ENCODE peak calls at places on chromosomes 2 and 18, in six cellular contexts. E, T, P, X, J and C are unnamed samples.

GRCh38 chr2:20680744-20681143 is 13.8 kb downstream of the GDF7 start:
- DNase-seq in E (no peak), T (no peak), P (no peak), X (no peak), J (no peak), C (no peak)

GRCh38 chr2:65067806-65068553 is 11.8 kb downstream of the CEP68 start:
- DNase-seq in E (no peak), T (no peak), P (no peak), X (no peak), J (no peak), C (no peak)

GRCh38 chr2:54332386-54332785 is 76.4 kb upstream of the TSPYL6 start:
- DNase-seq in E (no peak), T (no peak), P (no peak), X (no peak), J (no peak), C (no peak)

GRCh38 chr18:46903406-46903805 is 13.9 kb downstream of the PIAS2 start:
- DNase-seq in E (no peak), T (no peak), P (no peak), X (no peak), J (no peak), C (no peak)

GRCh38 chr2:223459328-223459939 is 142.7 kb downstream of the SCG2 start:
- DNase-seq in E (no peak), T (no peak), P (no peak), X (no peak), J (no peak), C (no peak)

GRCh38 chr2:51165534-51166260 is 133.8 kb upstream of the NRXN1 start:
- DNase-seq in E (no peak), T (no peak), P (no peak), X (no peak), J (no peak), C (no peak)

GRCh38 chr18:11849845-11850747 is 1.1 kb upstream of the CHMP1B start:
- DNase-seq in E (peak; percentile 71), T (no peak), P (peak; percentile 76), X (peak; percentile 75), J (peak; percentile 63), C (no peak)

GRCh38 chr2:237124820-237125219 is 39.1 kb downstream of the COPS8 start:
- DNase-seq in E (no peak), T (no peak), P (no peak), X (no peak), J (no peak), C (no peak)

GRCh38 chr2:170088776-170089175 is 89.2 kb upstream of the MYO3B start:
- DNase-seq in E (no peak), T (no peak), P (no peak), X (no peak), J (no peak), C (no peak)

GRCh38 chr2:191942114-191943103 is 95.5 kb upstream of the CAVIN2 start:
- DNase-seq in E (no peak), T (no peak), P (no peak), X (no peak), J (no peak), C (no peak)

GRCh38 chr2:190599546-190600220 is 49.2 kb upstream of the NAB1 start:
- DNase-seq in E (no peak), T (no peak), P (no peak), X (no peak), J (no peak), C (no peak)
- TF ChIP-seq POLR2A in E (no peak), T (no peak), P (no peak), X (no peak), J (no peak), C (no peak)

DNA sequence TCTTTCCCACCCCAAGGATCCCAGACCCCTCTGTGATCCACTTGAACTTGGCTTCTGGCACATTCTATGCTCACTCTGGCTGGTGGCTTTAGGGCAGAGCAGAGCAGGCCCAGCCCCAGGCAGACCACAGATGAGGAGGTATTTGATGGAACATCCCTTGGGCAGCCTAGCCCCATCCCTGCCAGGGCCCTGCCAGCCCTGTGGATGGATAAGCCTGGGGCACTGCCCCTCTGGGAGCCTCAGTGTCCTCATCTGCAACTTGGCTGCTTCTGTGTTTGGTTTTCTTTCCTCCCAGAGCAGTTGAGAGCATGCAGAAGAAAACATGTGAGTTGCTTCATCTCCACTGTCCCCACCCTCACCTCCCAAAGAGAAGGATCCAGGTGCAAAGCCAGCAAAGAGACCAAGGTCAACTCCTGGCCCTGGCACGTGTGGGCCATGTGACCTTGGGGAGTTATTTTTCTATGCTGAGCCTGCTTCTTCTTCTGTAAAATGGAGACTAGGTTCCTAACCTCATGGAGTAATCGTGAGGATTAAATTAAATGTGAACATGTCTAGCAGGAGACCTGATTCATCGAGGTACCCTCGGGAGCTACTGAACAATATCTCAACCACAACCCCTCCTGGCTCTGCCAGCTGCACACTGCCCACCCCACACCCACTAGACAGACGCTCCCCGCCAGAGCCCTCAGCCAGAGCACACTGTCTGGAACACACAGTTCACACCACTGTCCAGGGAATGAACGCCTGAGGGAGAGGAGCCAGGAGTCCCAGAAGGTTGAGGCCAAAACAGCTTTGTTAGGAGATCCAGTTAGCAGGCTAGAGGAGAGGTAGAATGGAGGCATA is 14.6 kb upstream of the TNS1 start:
- DNase-seq in E (no peak), T (no peak), P (no peak), X (no peak), J (no peak), C (no peak)
- TF ChIP-seq POLR2AphosphoS5 in E (no peak), T (no peak), P (no peak), X (no peak), J (no peak), C (no peak)

GRCh38 chr2:113135354-113135753 is 8.0 kb downstream of the IL1RN start:
- DNase-seq in E (no peak), T (no peak), P (no peak), X (no peak), J (no peak), C (no peak)
- TF ChIP-seq POLR2A in E (no peak), T (no peak), P (no peak), X (no peak), J (no peak), C (no peak)

GRCh38 chr18:54612237-54612636 is 21.2 kb downstream of the DYNAP start:
- DNase-seq in E (no peak), T (no peak), P (no peak), X (no peak), J (no peak), C (no peak)
- TF ChIP-seq POLR2AphosphoS5 in E (no peak), T (no peak), P (no peak), X (no peak), J (no peak), C (no peak)

GRCh38 chr2:154455871-154456270 is 242.6 kb upstream of the KCNJ3 start:
- DNase-seq in E (no peak), T (no peak), P (no peak), X (no peak), J (no peak), C (no peak)
- TF ChIP-seq POLR2A in E (no peak), T (no peak), P (no peak), X (no peak), J (no peak), C (no peak)

GRCh38 chr2:77571545-77571944 is 49.4 kb upstream of the LRRTM4 start:
- DNase-seq in E (no peak), T (no peak), P (no peak), X (no peak), J (no peak), C (no peak)
- TF ChIP-seq POLR2AphosphoS5 in E (no peak), T (no peak), P (no peak), X (no peak), J (no peak), C (no peak)

GRCh38 chr2:73386342-73386868 is 769 bp downstream of the ALMS1 start:
- DNase-seq in E (no peak), T (no peak), P (no peak), X (no peak), J (no peak), C (no peak)
- TF ChIP-seq POLR2A in E (no peak), T (peak; percentile 49), P (no peak), X (no peak), J (no peak), C (no peak)